ENCODE peak calls at places on chromosome 14, in four cellular contexts. One of them, this sample, is unnamed.

GRCh38 chr14:63677891-63678379 is 36.3 kb upstream of the WDR89 start:
- DNase-seq in activated CD4-positive, alpha-beta T cell treated with anti-CD3 and anti-CD28 coated beads for 24 hours: no peak
- DNase-seq in NCI-H1694 treated with DMSO at 0.1 percent for 48 hours: no peak
- DNase-seq in lower leg skin: no peak
- DNase-seq in this sample: peak

GRCh38 chr14:104708606-104709268 is 15.3 kb upstream of the ADSS1 start:
- DNase-seq in activated CD4-positive, alpha-beta T cell treated with anti-CD3 and anti-CD28 coated beads for 24 hours: peak
- DNase-seq in NCI-H1694 treated with DMSO at 0.1 percent for 48 hours: peak
- DNase-seq in lower leg skin: peak
- DNase-seq in this sample: peak

GRCh38 chr14:69260246-69260978 is 454 bp downstream of the GALNT16 start:
- DNase-seq in activated CD4-positive, alpha-beta T cell treated with anti-CD3 and anti-CD28 coated beads for 24 hours: no peak
- DNase-seq in NCI-H1694 treated with DMSO at 0.1 percent for 48 hours: peak
- DNase-seq in lower leg skin: no peak
- DNase-seq in this sample: no peak

GRCh38 chr14:91388551-91388975 is 29.1 kb downstream of the CCDC88C start:
- DNase-seq in activated CD4-positive, alpha-beta T cell treated with anti-CD3 and anti-CD28 coated beads for 24 hours: no peak
- DNase-seq in NCI-H1694 treated with DMSO at 0.1 percent for 48 hours: no peak
- DNase-seq in lower leg skin: no peak
- DNase-seq in this sample: peak

GRCh38 chr14:100408350-100409015 is 85.3 kb downstream of the SLC25A47 start:
- DNase-seq in activated CD4-positive, alpha-beta T cell treated with anti-CD3 and anti-CD28 coated beads for 24 hours: no peak
- DNase-seq in NCI-H1694 treated with DMSO at 0.1 percent for 48 hours: no peak
- DNase-seq in lower leg skin: no peak
- DNase-seq in this sample: no peak

GRCh38 chr14:94543450-94544123 is 17.7 kb upstream of the SERPINA4 start:
- DNase-seq in activated CD4-positive, alpha-beta T cell treated with anti-CD3 and anti-CD28 coated beads for 24 hours: no peak
- DNase-seq in NCI-H1694 treated with DMSO at 0.1 percent for 48 hours: no peak
- DNase-seq in lower leg skin: peak
- DNase-seq in this sample: no peak

GRCh38 chr14:72947366-72948160 is 21.3 kb downstream of the DCAF4 start:
- DNase-seq in activated CD4-positive, alpha-beta T cell treated with anti-CD3 and anti-CD28 coated beads for 24 hours: no peak
- DNase-seq in NCI-H1694 treated with DMSO at 0.1 percent for 48 hours: no peak
- DNase-seq in lower leg skin: no peak
- DNase-seq in this sample: no peak

GRCh38 chr14:105532735-105533141 is 6.4 kb downstream of the TMEM121 start:
- DNase-seq in activated CD4-positive, alpha-beta T cell treated with anti-CD3 and anti-CD28 coated beads for 24 hours: no peak
- DNase-seq in NCI-H1694 treated with DMSO at 0.1 percent for 48 hours: no peak
- DNase-seq in lower leg skin: no peak
- DNase-seq in this sample: no peak

GRCh38 chr14:106459971-106460730 is 933.8 kb downstream of the TMEM121 start:
- DNase-seq in activated CD4-positive, alpha-beta T cell treated with anti-CD3 and anti-CD28 coated beads for 24 hours: peak
- DNase-seq in NCI-H1694 treated with DMSO at 0.1 percent for 48 hours: peak
- DNase-seq in lower leg skin: no peak
- DNase-seq in this sample: peak

GRCh38 chr14:74881425-74882102 is at the start of gene DLST:
- DNase-seq in activated CD4-positive, alpha-beta T cell treated with anti-CD3 and anti-CD28 coated beads for 24 hours: peak
- DNase-seq in NCI-H1694 treated with DMSO at 0.1 percent for 48 hours: peak
- DNase-seq in lower leg skin: peak
- DNase-seq in this sample: peak

GRCh38 chr14:21059842-21060589 is 2.4 kb downstream of the RNASE8 start:
- DNase-seq in activated CD4-positive, alpha-beta T cell treated with anti-CD3 and anti-CD28 coated beads for 24 hours: no peak
- DNase-seq in NCI-H1694 treated with DMSO at 0.1 percent for 48 hours: no peak
- DNase-seq in lower leg skin: peak
- DNase-seq in this sample: no peak